ENCODE peak calls at places on chromosomes 5 and 9, in four cellular contexts. D is stomach, C is GM12878, S is GM12891. Y is an unnamed sample.

GRCh38 chr5:143140492-143141231 is 262.8 kb downstream of the NR3C1 start:
- DNase-seq in S (no peak), D (peak; percentile 84), C (no peak), Y (peak; percentile 90)

GRCh38 chr5:1299961-1300360 is 5.1 kb upstream of the TERT start:
- DNase-seq in D (no peak), S (no peak), C (no peak), Y (no peak)

GRCh38 chr5:36751881-36752280 is 124.7 kb upstream of the NIPBL start:
- DNase-seq in S (no peak), C (no peak), D (no peak), Y (no peak)

GRCh38 chr5:79330071-79330470 is 94.1 kb downstream of the JMY start:
- DNase-seq in C (no peak), S (no peak), D (no peak), Y (no peak)

GRCh38 chr5:151388960-151389359 is 41.6 kb upstream of the SLC36A2 start:
- DNase-seq in S (no peak), C (no peak), D (no peak), Y (no peak)

GRCh38 chr9:84340535-84340934 is at the start of gene SLC28A3:
- DNase-seq in C (no peak), S (no peak), D (peak; percentile 29), Y (no peak)

GRCh38 chr9:136110082-136111061 is 8.3 kb downstream of the TMEM250 start:
- DNase-seq in C (no peak), S (no peak), D (no peak), Y (no peak)

GRCh38 chr5:60379907-60380306 is 320.1 kb downstream of the DEPDC1B start:
- DNase-seq in C (peak; percentile 37), D (no peak), S (no peak), Y (no peak)

GRCh38 chr9:385818-386398 is 171.2 kb downstream of the DOCK8 start:
- DNase-seq in C (no peak), S (no peak), D (peak; percentile 57), Y (peak; percentile 48)

GRCh38 chr5:104084896-104085295 is 522.3 kb upstream of the NUDT12 start:
- DNase-seq in C (no peak), S (no peak), D (no peak), Y (no peak)

GRCh38 chr5:28903643-28904042 is 1865.3 kb upstream of the CDH9 start:
- DNase-seq in C (no peak), D (no peak), S (no peak), Y (no peak)

GRCh38 chr9:6413365-6414263 is 615 bp downstream of the UHRF2 start:
- DNase-seq in D (peak; percentile 42), C (no peak), S (no peak), Y (peak; percentile 17)

GRCh38 chr5:167759411-167759821 is 532.0 kb upstream of the WWC1 start:
- DNase-seq in S (no peak), C (no peak), D (no peak), Y (no peak)

GRCh38 chr5:756171-756570 is 28.4 kb downstream of the ZDHHC11B start:
- DNase-seq in S (no peak), C (no peak), D (peak; percentile 53), Y (no peak)

GRCh38 chr5:26492835-26493459 is 545.4 kb downstream of the CDH9 start:
- DNase-seq in S (no peak), C (no peak), D (no peak), Y (no peak)

GRCh38 chr5:36576721-36577120 is 29.7 kb upstream of the SLC1A3 start:
- DNase-seq in S (no peak), D (no peak), C (no peak), Y (no peak)

GRCh38 chr5:167633931-167634341 is 657.5 kb upstream of the WWC1 start:
- DNase-seq in D (no peak), S (no peak), C (no peak), Y (no peak)

GRCh38 chr5:143679777-143680176 is 132.2 kb upstream of the HMHB1 start:
- DNase-seq in D (no peak), C (no peak), S (no peak), Y (no peak)

GRCh38 chr5:160961761-160962160 is 109.8 kb upstream of the ATP10B start:
- DNase-seq in S (no peak), D (no peak), C (no peak), Y (no peak)

GRCh38 chr9:128385493-128386205 is 14.5 kb downstream of the URM1 start:
- DNase-seq in D (no peak), C (no peak), S (no peak), Y (no peak)

GRCh38 chr5:134600600-134600999 is 32.0 kb downstream of the SAR1B start:
- DNase-seq in D (no peak), C (no peak), S (no peak), Y (no peak)

GRCh38 chr9:132157347-132158116 is 4.3 kb upstream of the NTNG2 start:
- DNase-seq in C (no peak), S (no peak), D (no peak), Y (no peak)

GRCh38 chr9:129835860-129836223 is 584 bp downstream of the USP20 start:
- DNase-seq in C (no peak), S (no peak), D (no peak), Y (no peak)

GRCh38 chr5:14305045-14305444 is 161.9 kb downstream of the TRIO start:
- DNase-seq in C (no peak), S (no peak), D (no peak), Y (no peak)

GRCh38 chr9:81687521-81688261 is 1.7 kb downstream of the TLE1 start:
- DNase-seq in C (no peak), S (no peak), D (peak; percentile 55), Y (peak; percentile 56)

GRCh38 chr9:102842421-102842820 is 152.7 kb upstream of the CYLC2 start:
- DNase-seq in S (no peak), C (no peak), D (no peak), Y (no peak)

GRCh38 chr9:16058131-16058549 is 505.3 kb downstream of the CCDC171 start:
- DNase-seq in S (no peak), C (no peak), D (no peak), Y (no peak)

GRCh38 chr9:118170032-118170955 is 466.1 kb downstream of the TLR4 start:
- DNase-seq in S (no peak), C (no peak), D (no peak), Y (peak; percentile 6)

GRCh38 chr5:158463971-158464370 is 605.0 kb upstream of the CLINT1 start:
- DNase-seq in S (no peak), C (no peak), D (no peak), Y (no peak)

GRCh38 chr9:95757026-95757425 is 118.5 kb upstream of the ERCC6L2 start:
- DNase-seq in D (no peak), C (no peak), S (no peak), Y (peak; percentile 8)

GRCh38 chr5:95837492-95837891 is 15.0 kb upstream of the GLRX start:
- DNase-seq in C (no peak), D (no peak), S (no peak), Y (no peak)

GRCh38 chr5:95838552-95838951 is 16.0 kb upstream of the GLRX start:
- DNase-seq in D (no peak), C (no peak), S (no peak), Y (no peak)

GRCh38 chr5:95836544-95836943 is 14.0 kb upstream of the GLRX start:
- DNase-seq in C (no peak), D (no peak), S (no peak), Y (no peak)

GRCh38 chr5:95838001-95838520 is 15.5 kb upstream of the GLRX start:
- DNase-seq in D (no peak), S (no peak), C (no peak), Y (no peak)

GRCh38 chr5:95835682-95836405 is 13.3 kb upstream of the GLRX start:
- DNase-seq in D (no peak), S (no peak), C (no peak), Y (no peak)
- TF ChIP-seq POLR2AphosphoS5 in D (no peak), S (no peak), C (no peak), Y (no peak)

DNA sequence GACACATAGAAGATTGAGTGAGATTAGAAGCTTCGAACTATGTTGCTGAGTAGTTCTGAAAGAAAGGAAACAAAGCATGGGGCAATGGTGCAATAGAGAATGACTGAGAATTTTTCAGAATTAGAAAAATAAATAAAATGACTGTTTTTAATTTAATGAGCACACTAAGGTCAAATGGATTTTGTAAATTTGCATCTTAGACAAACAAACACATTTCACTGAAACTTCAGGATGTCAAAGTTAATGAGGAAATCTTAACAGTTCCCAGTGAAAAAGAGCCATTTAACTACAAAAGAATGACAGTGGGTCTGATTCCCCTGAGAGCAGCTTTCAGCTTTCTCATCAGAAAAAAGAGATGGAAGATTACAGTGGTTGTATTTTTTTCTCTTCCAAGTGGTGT is 592.0 kb downstream of the SEMA5A start:
- DNase-seq in S (no peak), C (no peak), D (no peak), Y (no peak)
- TF ChIP-seq POLR2AphosphoS5 in S (no peak), C (no peak), D (no peak), Y (no peak)

DNA sequence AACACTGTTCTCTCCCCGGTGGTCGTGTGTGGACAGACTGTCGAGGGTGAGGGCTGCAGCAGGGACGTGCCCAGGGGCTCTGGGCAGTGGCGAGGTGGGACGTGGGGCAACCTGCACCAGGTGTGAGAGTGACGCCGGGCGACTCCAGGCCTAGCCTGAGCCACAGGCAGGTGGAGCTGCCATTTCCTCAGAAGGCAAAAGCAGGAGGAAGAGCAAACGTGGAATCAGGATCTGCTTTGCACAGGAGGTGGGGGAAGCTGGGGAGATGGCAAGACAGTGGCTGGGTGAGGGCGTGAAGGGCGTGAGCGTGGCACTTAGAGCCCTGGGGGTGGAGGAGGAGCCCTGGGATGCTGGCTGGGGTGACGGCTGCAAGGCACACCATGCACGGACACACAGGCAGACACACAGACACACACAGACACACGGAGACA is 39.6 kb upstream of the NSMF start:
- DNase-seq in S (no peak), D (no peak), C (no peak), Y (no peak)
- TF ChIP-seq POLR2AphosphoS5 in S (no peak), D (no peak), C (no peak), Y (no peak)

GRCh38 chr9:137459601-137460362 is 648 bp upstream of the NSMF start:
- DNase-seq in D (no peak), C (no peak), S (no peak), Y (no peak)

GRCh38 chr9:137457406-137458193 is 1.5 kb downstream of the NSMF start:
- DNase-seq in D (peak; percentile 76), S (no peak), C (no peak), Y (no peak)

GRCh38 chr9:137460363-137461315 is 1.5 kb upstream of the NSMF start:
- DNase-seq in C (no peak), D (no peak), S (no peak), Y (no peak)

GRCh38 chr9:137458194-137459146 is 664 bp downstream of the NSMF start:
- DNase-seq in D (no peak), S (no peak), C (no peak), Y (no peak)

DNA sequence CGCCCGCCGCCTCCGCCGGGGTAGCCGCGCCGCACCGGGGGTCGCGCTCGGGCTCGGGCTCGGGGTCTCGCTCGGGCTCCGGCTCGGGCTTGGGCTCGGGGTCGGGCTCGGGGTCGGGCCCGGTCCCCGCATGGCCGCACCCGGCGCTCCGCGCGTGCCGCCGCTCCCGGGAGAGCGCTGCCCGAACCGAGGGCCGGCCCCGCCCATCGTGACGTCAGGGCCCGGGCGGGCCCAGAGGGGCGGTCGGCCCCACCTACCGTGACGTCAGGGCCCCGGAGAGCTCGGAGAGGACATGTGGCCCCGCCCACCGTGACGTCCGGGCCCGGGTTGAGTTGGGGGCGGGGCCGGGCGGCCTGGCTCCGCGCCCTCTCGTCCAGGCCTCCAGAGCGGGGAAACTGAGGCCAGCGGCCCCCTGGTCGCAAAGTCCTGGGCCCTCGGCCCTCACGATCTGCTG is at the start of gene NSMF:
- DNase-seq in C (no peak), S (peak; percentile 100), D (peak; percentile 98), Y (peak; percentile 95)
- TF ChIP-seq POLR2AphosphoS5 in C (peak; percentile 39), S (no peak), D (peak; percentile 72), Y (peak; percentile 88)

GRCh38 chr9:133252301-133252776 is 22.7 kb downstream of the ABO start:
- DNase-seq in C (no peak), S (no peak), D (peak; percentile 73), Y (no peak)
- TF ChIP-seq POLR2AphosphoS5 in C (no peak), S (no peak), D (no peak), Y (peak; percentile 15)

Y was measured in prostate gland.